ENCODE peak calls at places on chromosomes 13 and 19, in seven cellular contexts. F is neural progenitor cell; D is H1; B is CD4-positive, alpha-beta memory T cell; P is cardiac muscle cell; Z is ovary; M is Peyer's patch. I is an unnamed sample.

GRCh38 chr19:12667903-12668302 is 1.3 kb downstream of the WDR83 start:
- DNase-seq in F (no peak), D (no peak), B (no peak), P (no peak), Z (no peak), M (no peak), I (no peak)

GRCh38 chr19:6125571-6125989 is 9.9 kb upstream of the ACSBG2 start:
- DNase-seq in F (peak; percentile 73), D (peak; percentile 47), B (peak; percentile 72), P (peak; percentile 79), Z (no peak), M (peak; percentile 42), I (peak; percentile 58)

GRCh38 chr19:13149628-13150186 is 468 bp downstream of the STX10 start:
- DNase-seq in F (peak; percentile 72), D (no peak), B (no peak), P (peak; percentile 63), Z (peak; percentile 70), M (peak; percentile 57), I (peak; percentile 82)

GRCh38 chr13:31901985-31902384 is 129.6 kb upstream of the FRY start:
- DNase-seq in F (no peak), D (no peak), B (no peak), P (no peak), Z (no peak), M (no peak), I (no peak)

GRCh38 chr19:33432408-33433170 is 59.1 kb downstream of the CEBPG start:
- DNase-seq in F (no peak), D (no peak), B (no peak), P (no peak), Z (no peak), M (no peak), I (no peak)

GRCh38 chr13:101248739-101249138 is 167.6 kb downstream of the NALCN start:
- DNase-seq in F (no peak), D (no peak), B (no peak), P (no peak), Z (no peak), M (no peak), I (no peak)

GRCh38 chr13:75373988-75374387 is 108.0 kb downstream of the TBC1D4 start:
- DNase-seq in F (no peak), D (no peak), B (no peak), P (no peak), Z (no peak), M (no peak), I (no peak)

GRCh38 chr19:7912144-7912696 is 2.4 kb upstream of the TGFBR3L start:
- DNase-seq in F (no peak), D (no peak), B (no peak), P (no peak), Z (peak; percentile 29), M (no peak), I (no peak)

GRCh38 chr13:30880756-30881155 is 25.3 kb upstream of the MEDAG start:
- DNase-seq in F (no peak), D (no peak), B (no peak), P (peak; percentile 84), Z (no peak), M (no peak), I (peak; percentile 85)

DNA sequence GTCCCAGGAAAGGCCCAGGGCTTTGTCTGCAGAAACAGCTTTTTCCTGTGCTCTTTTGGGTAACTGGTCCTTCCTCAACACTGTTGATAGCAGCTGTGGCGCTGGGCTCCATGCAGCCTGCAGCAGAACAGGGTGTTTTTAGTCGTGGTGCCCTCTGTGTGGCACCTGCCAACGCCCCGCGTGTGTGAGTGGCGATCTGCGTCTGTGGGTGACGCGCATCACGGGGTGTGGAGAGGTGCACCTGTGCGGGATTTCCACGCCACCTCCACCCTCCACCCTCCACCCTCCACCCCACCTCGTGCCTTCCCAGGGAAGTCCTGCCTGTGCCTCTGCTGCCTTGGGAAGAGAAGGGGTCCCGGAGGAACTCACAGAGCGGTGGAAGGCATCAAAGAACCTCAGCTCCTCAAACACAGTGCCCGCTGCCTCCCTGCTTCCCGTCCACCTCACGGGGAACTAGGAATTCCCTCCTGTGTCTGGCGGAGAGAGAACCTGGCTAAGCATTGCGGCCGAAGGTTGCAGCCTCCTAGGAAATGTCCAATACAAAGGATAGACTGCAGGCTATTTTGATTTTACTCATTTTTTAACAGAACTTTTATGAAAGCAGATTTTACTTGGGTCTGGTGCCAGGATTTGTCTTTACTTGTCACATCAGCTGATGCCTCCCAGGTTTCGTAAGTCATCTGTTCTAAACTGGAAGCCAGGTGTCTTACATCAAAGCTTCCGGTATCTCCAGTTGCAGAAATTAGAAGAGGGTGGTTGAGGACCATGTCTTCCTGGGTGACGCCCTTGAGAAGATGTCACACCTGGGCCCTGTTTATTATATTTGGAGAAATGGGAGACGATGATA is 84.0 kb downstream of the ATP11A start:
- DNase-seq in F (no peak), D (no peak), B (no peak), P (no peak), Z (peak; percentile 22), M (no peak), I (no peak)
- H3K4me1 ChIP-seq in F (peaks cover 19% of the 10 kb centered on the region), D (peaks cover 25% of the 10 kb centered on the region), B (peaks cover 6% of the 10 kb centered on the region), P (peaks cover 53% of the 10 kb centered on the region), Z (peaks cover 3% of the 10 kb centered on the region), M (no peaks in the 10 kb centered on the region), I (no peaks in the 10 kb centered on the region)

GRCh38 chr19:38031423-38031770 is 124.4 kb downstream of the SIPA1L3 start:
- DNase-seq in F (no peak), D (no peak), B (no peak), P (peak; percentile 78), Z (no peak), M (no peak), I (no peak)
- H3K4me3 ChIP-seq in F (no peak overlapping the region), D (no peak overlapping the region), B (no peak overlapping the region), P (no peak overlapping the region), Z (no peak overlapping the region), M (no peak overlapping the region), I (no peak overlapping the region)

GRCh38 chr19:17504030-17504429 is 7.4 kb upstream of the PGLS start:
- DNase-seq in F (no peak), D (no peak), B (no peak), P (no peak), Z (no peak), M (no peak), I (no peak)
- H3K27ac ChIP-seq in F (no peak overlapping the region), D (no peak overlapping the region), B (no peak overlapping the region), P (no peak overlapping the region), Z (no peak overlapping the region), M (no peak overlapping the region), I (no peak overlapping the region)

DNA sequence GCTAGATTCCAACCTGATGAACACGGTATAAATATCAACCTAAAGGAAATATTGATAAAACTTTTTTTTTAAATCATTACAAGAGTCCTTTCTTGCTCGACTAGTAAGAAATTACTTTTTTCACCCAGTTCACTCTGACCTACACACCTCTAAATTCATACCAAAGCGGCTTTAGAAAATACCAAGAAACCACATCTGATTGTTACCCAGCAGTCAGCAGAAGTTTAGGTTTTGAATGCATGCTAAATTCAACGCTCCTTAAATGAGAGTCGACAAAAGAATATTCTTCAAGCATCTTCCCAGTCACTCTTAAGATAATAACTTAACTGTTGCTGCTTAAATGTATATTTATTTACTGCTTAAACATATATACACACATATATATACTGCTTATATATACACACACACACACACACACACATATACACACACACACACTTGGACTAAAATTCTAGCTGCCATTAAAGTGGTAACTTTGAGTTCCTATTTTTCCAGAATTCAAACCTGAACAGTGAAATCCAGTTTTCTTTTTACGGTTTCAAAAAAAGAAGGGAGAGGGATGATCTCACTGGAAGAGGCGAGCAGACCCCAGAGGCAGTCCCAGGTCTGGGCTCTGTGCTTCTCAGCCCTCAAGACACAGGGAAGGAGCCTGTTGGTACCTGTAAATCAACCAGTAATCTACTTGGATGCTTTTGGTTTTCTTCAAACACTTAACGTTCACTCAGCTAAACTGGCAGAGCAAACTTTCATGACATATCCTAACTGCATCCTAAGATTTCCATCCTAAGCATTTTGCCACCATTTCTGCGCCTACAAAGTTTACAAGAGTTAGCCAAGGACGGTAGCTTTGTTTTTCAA is 1.7 kb downstream of the STK24 start:
- DNase-seq in F (peak; percentile 29), D (no peak), B (no peak), P (no peak), Z (no peak), M (no peak), I (no peak)
- H3K4me1 ChIP-seq in F (peaks cover 57% of the 10 kb centered on the region), D (peaks cover 21% of the 10 kb centered on the region), B (peaks cover 53% of the 10 kb centered on the region), P (peaks cover 43% of the 10 kb centered on the region), Z (peaks cover 14% of the 10 kb centered on the region), M (peaks cover 8% of the 10 kb centered on the region), I (no peaks in the 10 kb centered on the region)

GRCh38 chr19:51316688-51317087 is 5.2 kb downstream of the IGLON5 start:
- DNase-seq in F (no peak), D (no peak), B (no peak), P (no peak), Z (no peak), M (no peak), I (no peak)

GRCh38 chr19:51317381-51317780 is 5.9 kb downstream of the IGLON5 start:
- DNase-seq in F (no peak), D (no peak), B (no peak), P (peak; percentile 27), Z (no peak), M (no peak), I (no peak)

GRCh38 chr19:51311388-51312257 is at the start of gene IGLON5:
- DNase-seq in F (peak; percentile 67), D (no peak), B (no peak), P (no peak), Z (no peak), M (no peak), I (no peak)
- H3K4me3 ChIP-seq in F (peak within 1 kb of the TSS; percentile 88), D (peak within 1 kb of the TSS; percentile 68), B (no peak within 1 kb of the TSS), P (peak within 1 kb of the TSS; percentile 43), Z (no peak within 1 kb of the TSS), M (no peak within 1 kb of the TSS), I (no peak within 1 kb of the TSS)

DNA sequence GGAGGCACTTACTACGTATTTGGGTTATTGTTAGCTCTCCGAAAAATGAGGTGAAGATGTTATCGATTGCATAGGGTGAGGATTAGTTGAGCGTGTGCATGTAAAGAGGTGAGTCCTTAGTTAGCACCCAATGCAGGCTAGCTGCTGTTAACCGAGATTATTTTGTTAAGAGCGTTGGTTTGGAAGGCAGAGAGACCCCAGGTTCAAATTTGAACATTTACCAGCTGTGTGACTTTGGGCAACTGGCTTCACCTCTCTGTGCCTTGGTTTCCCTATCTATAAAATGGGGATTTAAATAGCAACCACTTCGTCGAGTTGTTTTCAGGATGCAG is 693 bp downstream of the SIPA1L3 start:
- DNase-seq in F (no peak), D (no peak), B (no peak), P (no peak), Z (no peak), M (no peak), I (no peak)
- H3K27ac ChIP-seq in F (no peak overlapping the region), D (no peak overlapping the region), B (peak overlapping the region; percentile 71), P (no peak overlapping the region), Z (no peak overlapping the region), M (peak overlapping the region; percentile 77), I (no peak overlapping the region)